ENCODE peak calls at places on chromosome 9, in six cellular contexts. N, D, T, H, U and Y are unnamed samples.

GRCh38 chr9:26789959-26790358 is 102.6 kb downstream of the CAAP1 start:
- DNase-seq in N (no peak), D (no peak), T (no peak), H (no peak), U (no peak), Y (no peak)

GRCh38 chr9:98678244-98678842 is 30.4 kb downstream of the GABBR2 start:
- DNase-seq in N (no peak), D (peak; percentile 83), T (no peak), H (no peak), U (peak; percentile 23), Y (no peak)

GRCh38 chr9:113463418-113464285 is at the start of gene RGS3:
- DNase-seq in N (no peak), D (peak; percentile 94), T (peak; percentile 84), H (peak; percentile 63), U (no peak), Y (no peak)

GRCh38 chr9:108478871-108479332 is 376.9 kb downstream of the ACTL7B start:
- DNase-seq in N (no peak), D (no peak), T (no peak), H (no peak), U (no peak), Y (peak; percentile 90)

GRCh38 chr9:88978034-88978433 is 13.2 kb upstream of the S1PR3 start:
- DNase-seq in N (no peak), D (peak; percentile 38), T (no peak), H (no peak), U (no peak), Y (no peak)

GRCh38 chr9:99478469-99479027 is 256.5 kb downstream of the SEC61B start:
- DNase-seq in N (no peak), D (no peak), T (no peak), H (peak; percentile 60), U (no peak), Y (no peak)

GRCh38 chr9:121321039-121321503 is 49.0 kb downstream of the STOM start:
- DNase-seq in N (no peak), D (peak; percentile 44), T (no peak), H (no peak), U (peak; percentile 8), Y (no peak)

GRCh38 chr9:36317766-36318165 is 59.5 kb upstream of the GNE start:
- DNase-seq in N (no peak), D (no peak), T (peak; percentile 89), H (no peak), U (no peak), Y (peak; percentile 97)

DNA sequence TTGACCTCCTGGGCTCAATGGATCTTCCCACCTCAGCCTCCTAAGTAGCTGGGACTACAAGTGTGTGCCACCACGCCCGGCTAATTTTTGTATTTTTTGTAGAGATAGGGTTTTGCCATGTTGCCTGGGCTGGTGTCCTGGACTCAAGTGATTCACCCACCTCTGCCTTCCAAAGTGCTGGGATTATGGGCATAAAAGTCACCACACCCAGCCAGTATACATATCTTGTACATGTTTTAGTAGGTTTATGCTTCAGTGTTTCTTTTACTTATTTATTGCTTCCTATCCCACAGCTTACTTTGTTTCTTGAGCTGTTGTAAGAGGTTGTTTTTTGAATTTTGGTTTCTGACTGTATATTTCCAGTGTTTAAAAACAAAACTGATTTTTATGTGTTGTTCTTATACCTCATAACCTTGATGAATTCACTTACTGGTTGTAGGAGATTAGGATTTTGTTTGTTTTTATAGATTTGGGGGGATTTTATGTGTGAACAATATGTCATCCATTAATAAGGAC is 12.9 kb downstream of the FBXW5 start:
- DNase-seq in N (no peak), D (no peak), T (no peak), H (no peak), U (no peak), Y (no peak)
- H3K27ac ChIP-seq in N (no peak overlapping the region), D (no peak overlapping the region), T (peak overlapping the region; percentile 83), H (no peak overlapping the region), U (no peak overlapping the region), Y (no peak overlapping the region)

GRCh38 chr9:112000743-112001142 is 104.1 kb downstream of the UGCG start:
- DNase-seq in N (no peak), D (peak; percentile 70), T (no peak), H (no peak), U (no peak), Y (no peak)

GRCh38 chr9:112002847-112003457 is 106.3 kb downstream of the UGCG start:
- DNase-seq in N (no peak), D (peak; percentile 8), T (no peak), H (no peak), U (no peak), Y (no peak)

GRCh38 chr9:111997831-111998230 is 101.2 kb downstream of the UGCG start:
- DNase-seq in N (no peak), D (peak; percentile 11), T (no peak), H (no peak), U (no peak), Y (no peak)

GRCh38 chr9:112002131-112002846 is 105.7 kb downstream of the UGCG start:
- DNase-seq in N (no peak), D (peak; percentile 22), T (no peak), H (no peak), U (peak; percentile 90), Y (no peak)

DNA sequence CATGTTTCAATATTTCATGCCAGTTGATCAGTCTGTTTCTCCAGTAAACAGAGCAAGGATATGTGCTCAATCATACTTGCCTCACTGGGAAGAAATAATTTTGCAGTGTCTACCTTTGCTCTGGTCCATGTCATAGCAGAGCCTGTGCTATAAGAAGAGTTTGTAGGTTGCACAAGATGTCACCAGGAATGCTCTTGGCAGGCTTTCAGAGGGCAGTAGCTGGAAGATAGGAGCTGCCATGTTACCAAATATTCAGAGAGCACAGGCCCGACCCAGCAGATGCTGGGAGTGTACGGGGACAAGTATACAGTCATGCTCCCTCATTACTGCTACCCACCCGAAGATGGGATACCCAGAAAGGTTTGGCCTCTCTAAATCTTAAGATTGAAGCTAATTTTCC is 102.7 kb downstream of the UGCG start:
- DNase-seq in N (no peak), D (peak; percentile 19), T (no peak), H (no peak), U (no peak), Y (no peak)
- H3K27ac ChIP-seq in N (no peak overlapping the region), D (no peak overlapping the region), T (no peak overlapping the region), H (no peak overlapping the region), U (no peak overlapping the region), Y (no peak overlapping the region)

DNA sequence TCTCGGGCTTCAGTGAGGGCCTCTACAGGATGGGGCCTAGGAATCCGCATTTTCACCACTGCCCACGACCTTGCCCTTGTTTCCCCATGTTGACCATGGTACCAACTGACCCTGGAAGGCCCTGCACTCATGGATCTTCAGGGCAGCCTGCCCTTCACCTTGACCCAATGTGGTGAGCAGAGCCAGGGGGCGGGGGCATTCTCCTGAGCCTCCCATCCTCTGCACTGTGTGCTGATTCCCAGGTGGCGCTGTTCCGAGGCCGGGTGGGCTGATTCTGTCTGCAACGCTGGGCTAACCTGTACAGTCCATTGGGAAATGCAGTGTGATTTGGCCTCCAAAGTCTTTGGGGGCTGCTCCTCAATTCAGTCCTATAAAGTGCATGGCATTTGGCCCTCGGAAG is 68.7 kb downstream of the SHB start:
- DNase-seq in N (no peak), D (peak; percentile 76), T (no peak), H (no peak), U (no peak), Y (no peak)
- H3K27ac ChIP-seq in N (peak overlapping the region; percentile 96), D (no peak overlapping the region), T (no peak overlapping the region), H (no peak overlapping the region), U (no peak overlapping the region), Y (peak overlapping the region; percentile 46)

GRCh38 chr9:136541179-136541578 is 4.7 kb downstream of the NOTCH1 start:
- DNase-seq in N (no peak), D (no peak), T (no peak), H (no peak), U (no peak), Y (no peak)
- H3K27ac ChIP-seq in N (peak overlapping the region; percentile 84), D (peak overlapping the region; percentile 90), T (no peak overlapping the region), H (peak overlapping the region; percentile 84), U (peak overlapping the region; percentile 83), Y (peak overlapping the region; percentile 65)